ENCODE peak calls at places on chromosomes 12 and 14, in ten cellular contexts. T is fibroblast of lung, P is colonic mucosa, S is COR-L47, R is cortex of kidney, B is CMK, D is tibial artery, H is body of pancreas, Z is MM.1S, X is M059J. C is an unnamed sample.

GRCh38 chr12:4118017-4118510 is 155.5 kb upstream of the CCND2 start:
- DNase-seq in D (peak; percentile 49), T (peak; percentile 78), B (peak; percentile 61), H (peak; percentile 53), X (peak; percentile 69), Z (peak; percentile 88), R (no peak), P (peak; percentile 86), S (no peak), C (peak; percentile 82)

GRCh38 chr14:32075636-32076277 is 1.3 kb upstream of the ARHGAP5 start:
- DNase-seq in R (no peak), P (peak; percentile 59), X (peak; percentile 35), Z (no peak), D (peak; percentile 59), S (peak; percentile 51), T (peak; percentile 31), H (peak; percentile 16), B (no peak), C (no peak)

GRCh38 chr12:10718279-10718821 is 4.8 kb downstream of the YBX3 start:
- DNase-seq in B (no peak), H (no peak), Z (no peak), P (no peak), R (no peak), D (no peak), T (peak; percentile 95), X (peak; percentile 72), S (no peak), C (no peak)

GRCh38 chr12:27424631-27425230 is 21.8 kb upstream of the SMCO2 start:
- DNase-seq in Z (peak; percentile 20), S (no peak), H (peak; percentile 48), B (no peak), X (peak; percentile 53), P (no peak), D (no peak), R (no peak), T (peak; percentile 80), C (no peak)

GRCh38 chr12:16150290-16150689 is 127.2 kb downstream of the SLC15A5 start:
- DNase-seq in X (no peak), R (no peak), Z (no peak), T (no peak), S (no peak), P (no peak), D (no peak), B (no peak), H (no peak), C (no peak)

GRCh38 chr14:87944987-87945604 is 47.9 kb downstream of the GALC start:
- DNase-seq in B (peak; percentile 20), D (no peak), Z (peak; percentile 15), P (no peak), H (no peak), X (peak; percentile 25), S (peak; percentile 0), R (no peak), T (peak; percentile 73), C (no peak)

GRCh38 chr14:101525646-101526527 is 35.4 kb upstream of the DIO3 start:
- DNase-seq in Z (no peak), S (no peak), B (no peak), X (no peak), R (no peak), P (no peak), T (no peak), H (no peak), D (no peak), C (no peak)

GRCh38 chr12:31011746-31012567 is 61.7 kb upstream of the DDX11 start:
- DNase-seq in D (no peak), P (no peak), H (no peak), B (no peak), S (no peak), R (no peak), X (no peak), T (no peak), Z (no peak), C (no peak)

GRCh38 chr14:31944256-31945073 is 132.6 kb upstream of the ARHGAP5 start:
- DNase-seq in P (peak; percentile 90), H (no peak), D (no peak), S (no peak), T (no peak), Z (no peak), B (no peak), X (no peak), R (no peak), C (peak; percentile 95)

GRCh38 chr12:54357802-54358619 is 6.3 kb downstream of the GPR84 start:
- DNase-seq in P (no peak), D (no peak), H (no peak), Z (peak; percentile 51), X (no peak), B (no peak), S (peak; percentile 83), T (no peak), R (no peak), C (no peak)

GRCh38 chr12:7972734-7973488 is 36.9 kb upstream of the SLC2A3 start:
- DNase-seq in Z (no peak), T (no peak), R (no peak), S (no peak), B (no peak), X (no peak), H (no peak), P (no peak), D (no peak), C (no peak)

GRCh38 chr12:2129076-2129475 is 76.3 kb downstream of the CACNA1C start:
- DNase-seq in B (no peak), X (peak; percentile 95), R (no peak), H (no peak), D (no peak), S (no peak), T (no peak), Z (no peak), P (no peak), C (no peak)

GRCh38 chr12:119412811-119413794 is 78.6 kb downstream of the CCDC60 start:
- DNase-seq in R (no peak), S (peak; percentile 58), T (peak; percentile 74), Z (peak; percentile 37), X (peak; percentile 45), P (peak; percentile 65), B (peak; percentile 60), D (peak; percentile 52), H (peak; percentile 62), C (peak; percentile 77)

GRCh38 chr14:99854831-99855230 is 61.6 kb downstream of the EML1 start:
- DNase-seq in Z (no peak), R (no peak), D (no peak), B (no peak), S (no peak), X (no peak), T (no peak), P (no peak), H (no peak), C (no peak)

GRCh38 chr12:109289004-109289403 is 20.1 kb downstream of the FOXN4 start:
- DNase-seq in Z (no peak), B (no peak), P (no peak), X (no peak), R (no peak), D (no peak), T (peak; percentile 19), H (no peak), S (no peak), C (no peak)

GRCh38 chr12:85253823-85254222 is 26.2 kb upstream of the ALX1 start:
- DNase-seq in T (no peak), B (no peak), X (peak; percentile 0), R (no peak), D (no peak), H (no peak), Z (no peak), P (no peak), S (no peak), C (no peak)

GRCh38 chr12:1828863-1829262 is 8.5 kb downstream of the LRTM2 start:
- DNase-seq in S (no peak), Z (no peak), D (no peak), H (no peak), P (no peak), T (no peak), R (no peak), X (peak; percentile 57), B (no peak), C (no peak)

GRCh38 chr12:116406529-116406928 is 129.0 kb upstream of the MED13L start:
- DNase-seq in B (no peak), H (peak; percentile 79), Z (no peak), X (peak; percentile 96), D (peak; percentile 98), S (no peak), T (peak; percentile 88), R (no peak), P (peak; percentile 77), C (peak; percentile 76)

GRCh38 chr14:94378527-94379290 is 9.7 kb downstream of the SERPINA1 start:
- DNase-seq in B (no peak), T (no peak), Z (no peak), P (no peak), S (no peak), R (no peak), D (peak; percentile 11), H (no peak), X (no peak), C (no peak)

GRCh38 chr12:96420255-96420930 is 20.2 kb upstream of the CDK17 start:
- DNase-seq in P (no peak), T (no peak), S (no peak), X (no peak), Z (no peak), D (no peak), R (no peak), H (no peak), B (no peak), C (no peak)

GRCh38 chr14:55389330-55389729 is 22.3 kb downstream of the ATG14 start:
- DNase-seq in X (peak; percentile 83), T (peak; percentile 88), B (no peak), P (no peak), D (no peak), S (no peak), R (no peak), Z (no peak), H (no peak), C (no peak)

GRCh38 chr14:93965287-93965821 is 11.0 kb downstream of the ASB2 start:
- DNase-seq in X (peak; percentile 88), D (no peak), P (no peak), B (no peak), S (no peak), R (no peak), Z (no peak), T (peak; percentile 78), H (no peak), C (no peak)

GRCh38 chr14:75438486-75439080 is 10.8 kb downstream of the JDP2 start:
- DNase-seq in D (no peak), X (no peak), P (no peak), S (no peak), R (no peak), H (no peak), B (no peak), Z (no peak), T (no peak), C (no peak)

GRCh38 chr14:22723814-22724213 is 42.7 kb upstream of the OXA1L start:
- DNase-seq in D (no peak), T (no peak), Z (no peak), X (no peak), B (no peak), S (no peak), R (no peak), H (no peak), P (no peak), C (no peak)

C was measured in mucosa of descending colon.